ENCODE peak calls at places on chromosome 9, in nine cellular contexts. E is progenitor cell of endocrine pancreas, H is uterus, O is endothelial cell, C is hepatocyte, Q is HCT116, F is BE2C, K is upper lobe of right lung, W is stomach. P is an unnamed sample.

GRCh38 chr9:110048473-110048975 is 159.4 kb downstream of the C9orf152 start:
- DNase-seq in K (peak), O (peak), W (peak), F (peak), E (peak), C (peak), H (peak), Q (peak), P (peak)

GRCh38 chr9:5446451-5447236 is 3.7 kb upstream of the CD274 start:
- DNase-seq in H (no peak), Q (no peak), K (no peak), C (no peak), F (no peak), E (no peak), O (no peak), W (no peak), P (no peak)

GRCh38 chr9:107214915-107215314 is 68.2 kb upstream of the RAD23B start:
- DNase-seq in K (no peak), E (no peak), Q (no peak), W (no peak), O (no peak), F (no peak), H (no peak), C (no peak), P (no peak)

GRCh38 chr9:121266906-121267650 is 884 bp upstream of the GSN start:
- DNase-seq in C (no peak), W (no peak), E (no peak), F (no peak), O (no peak), K (no peak), H (peak), Q (no peak), P (no peak)

GRCh38 chr9:37974506-37975173 is 70.7 kb upstream of the SLC25A51 start:
- DNase-seq in O (no peak), Q (no peak), W (no peak), F (no peak), C (peak), E (no peak), K (peak), H (no peak), P (no peak)

GRCh38 chr9:127536499-127536898 is 75.6 kb upstream of the STXBP1 start:
- DNase-seq in K (no peak), O (no peak), H (no peak), Q (no peak), F (no peak), C (no peak), W (no peak), E (no peak), P (no peak)

GRCh38 chr9:116115731-116116353 is 37.7 kb upstream of the PAPPA start:
- DNase-seq in W (no peak), C (no peak), Q (no peak), F (no peak), K (no peak), O (no peak), H (no peak), E (no peak), P (no peak)

GRCh38 chr9:107852891-107853290 is 363.3 kb upstream of the KLF4 start:
- DNase-seq in Q (no peak), F (no peak), W (no peak), C (no peak), E (no peak), K (no peak), H (no peak), O (no peak), P (no peak)

GRCh38 chr9:121529237-121529987 is 29.8 kb upstream of the GGTA1 start:
- DNase-seq in Q (no peak), H (peak), F (peak), E (no peak), W (peak), O (no peak), C (peak), K (peak), P (no peak)

GRCh38 chr9:79129865-79130480 is 441.8 kb upstream of the TLE4 start:
- DNase-seq in F (peak), C (peak), H (peak), W (peak), Q (peak), E (peak), K (no peak), O (peak), P (peak)

GRCh38 chr9:135753391-135754105 is 51.6 kb downstream of the KCNT1 start:
- DNase-seq in K (no peak), F (no peak), O (no peak), W (no peak), H (no peak), Q (no peak), E (no peak), C (no peak), P (no peak)

GRCh38 chr9:90966475-90967150 is 165.0 kb downstream of the SYK start:
- DNase-seq in O (no peak), C (no peak), H (no peak), F (no peak), Q (no peak), W (no peak), E (no peak), K (no peak), P (no peak)

GRCh38 chr9:27856748-27857147 is 283.5 kb upstream of the C9orf72 start:
- DNase-seq in W (no peak), F (no peak), K (no peak), Q (no peak), E (no peak), H (no peak), C (no peak), O (no peak), P (no peak)

GRCh38 chr9:133334161-133334560 is 1.8 kb downstream of the SURF6 start:
- DNase-seq in W (peak), F (peak), Q (no peak), C (peak), H (peak), K (peak), O (no peak), E (no peak), P (no peak)

GRCh38 chr9:77087506-77087905 is 68.1 kb downstream of the FOXB2 start:
- DNase-seq in F (no peak), Q (no peak), K (no peak), C (no peak), H (no peak), W (no peak), O (no peak), E (no peak), P (no peak)

GRCh38 chr9:134365115-134365596 is 38.9 kb downstream of the RXRA start:
- DNase-seq in O (no peak), F (no peak), E (no peak), K (no peak), H (no peak), W (no peak), Q (no peak), C (no peak), P (no peak)

GRCh38 chr9:134366223-134367031 is 40.2 kb downstream of the RXRA start:
- DNase-seq in K (peak), Q (no peak), O (no peak), H (peak), E (no peak), F (peak), W (peak), C (peak), P (no peak)

GRCh38 chr9:134367061-134367460 is 40.8 kb downstream of the RXRA start:
- DNase-seq in F (no peak), H (no peak), K (no peak), Q (no peak), W (no peak), E (no peak), C (no peak), O (no peak), P (no peak)

GRCh38 chr9:134364391-134365114 is 38.3 kb downstream of the RXRA start:
- DNase-seq in C (peak), O (no peak), K (no peak), E (no peak), Q (no peak), W (no peak), F (no peak), H (no peak), P (no peak)

GRCh38 chr9:134365791-134366222 is 39.6 kb downstream of the RXRA start:
- DNase-seq in H (peak), C (peak), F (peak), E (no peak), K (no peak), Q (no peak), O (no peak), W (peak), P (peak)
- TF ChIP-seq CTCF in H (no peak), C (no peak), F (no peak), E (no peak), K (no peak), Q (peak), O (no peak), W (no peak), P (no peak)

GRCh38 chr9:36793277-36793676 is 220.6 kb downstream of the MELK start:
- DNase-seq in O (no peak), W (no peak), Q (peak), E (no peak), F (peak), K (no peak), H (no peak), C (no peak), P (peak)
- TF ChIP-seq CTCF in O (peak), W (no peak), Q (peak), E (peak), F (peak), K (no peak), H (no peak), C (peak), P (peak)

GRCh38 chr9:88535932-88536324 is 950 bp downstream of the NXNL2 start:
- DNase-seq in H (peak), Q (no peak), O (no peak), E (no peak), K (no peak), F (no peak), W (no peak), C (no peak), P (no peak)

GRCh38 chr9:88534456-88535225 is at the start of gene NXNL2:
- DNase-seq in Q (peak), H (peak), C (peak), O (peak), E (peak), F (peak), K (peak), W (peak), P (peak)

GRCh38 chr9:88535226-88535931 is 401 bp downstream of the NXNL2 start:
- DNase-seq in K (peak), C (peak), O (peak), Q (no peak), F (peak), E (peak), W (peak), H (peak), P (peak)

GRCh38 chr9:88532320-88532719 is 2.7 kb upstream of the NXNL2 start:
- DNase-seq in O (peak), F (peak), E (peak), W (no peak), H (peak), K (no peak), Q (no peak), C (peak), P (peak)

GRCh38 chr9:88533951-88534455 is 975 bp upstream of the NXNL2 start:
- DNase-seq in H (peak), E (no peak), K (peak), Q (no peak), F (no peak), O (peak), C (peak), W (peak), P (peak)
- TF ChIP-seq CTCF in H (no peak), E (no peak), K (no peak), Q (no peak), F (no peak), O (no peak), C (peak), W (no peak), P (no peak)

DNA sequence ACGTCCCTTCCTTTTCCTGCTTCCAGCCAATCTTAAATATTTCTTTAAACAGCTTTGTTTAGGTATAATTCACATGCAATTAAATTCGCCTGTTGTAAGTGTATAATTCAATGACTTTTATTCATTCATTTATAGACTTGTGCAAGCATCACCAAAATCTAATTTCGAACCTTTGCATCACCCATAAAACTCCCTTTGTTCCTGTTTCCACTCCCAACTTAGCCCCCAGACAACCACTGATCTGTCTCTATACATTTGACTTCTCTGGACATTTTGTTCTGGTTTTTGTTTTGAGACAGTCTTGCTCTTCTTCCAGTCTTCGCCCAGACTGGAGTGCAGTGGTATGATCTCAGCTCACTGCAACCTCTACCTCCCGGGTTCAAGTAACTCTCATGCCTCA is 71.5 kb downstream of the NR6A1 start:
- DNase-seq in Q (no peak), W (no peak), K (no peak), E (no peak), C (no peak), H (no peak), O (no peak), F (no peak), P (no peak)
- TF ChIP-seq CTCF in Q (no peak), W (no peak), K (no peak), E (no peak), C (no peak), H (no peak), O (no peak), F (no peak), P (no peak)

P was measured in glutamatergic neuron.